ENCODE peak calls at places on chromosomes 4 and X, in five cellular contexts. G, Z, L, V and U are unnamed samples.

GRCh38 chrX:69066966-69067525 is 98.2 kb downstream of the PJA1 start:
- DNase-seq in L (no peak), Z (no peak), G (no peak), V (no peak), U (no peak)

GRCh38 chrX:85111347-85111746 is 107.7 kb downstream of the APOOL start:
- DNase-seq in V (no peak), L (peak), G (no peak), Z (no peak), U (no peak)

GRCh38 chr4:176125063-176125462 is 59.4 kb downstream of the WDR17 start:
- DNase-seq in V (no peak), Z (no peak), G (no peak), L (peak), U (no peak)

GRCh38 chr4:106315476-106315967 is 487 bp downstream of the TBCK start:
- DNase-seq in V (no peak), Z (peak), L (peak), G (no peak), U (no peak)

GRCh38 chrX:155094468-155095061 is 23.3 kb downstream of the BRCC3 start:
- DNase-seq in Z (peak), L (peak), V (no peak), G (no peak), U (peak)

GRCh38 chr4:71396382-71396781 is 57.6 kb downstream of the SLC4A4 start:
- DNase-seq in Z (no peak), V (no peak), G (no peak), L (peak), U (no peak)

GRCh38 chr4:81215219-81215892 is at the start of gene PRKG2:
- DNase-seq in L (peak), Z (no peak), G (no peak), V (no peak), U (no peak)

GRCh38 chrX:38806054-38806389 is 4.8 kb downstream of the MID1IP1 start:
- DNase-seq in G (no peak), V (no peak), Z (no peak), L (no peak), U (no peak)

GRCh38 chr4:173448103-173448502 is 49.2 kb upstream of the SCRG1 start:
- DNase-seq in Z (no peak), V (no peak), G (no peak), L (peak), U (no peak)

GRCh38 chrX:153984351-153985178 is 12.0 kb downstream of the TMEM187 start:
- DNase-seq in Z (no peak), V (no peak), L (no peak), G (no peak), U (no peak)

GRCh38 chr4:152850377-152850776 is 70.6 kb downstream of the ARFIP1 start:
- DNase-seq in V (no peak), L (peak), Z (peak), G (peak), U (no peak)

GRCh38 chr4:155377281-155377680 is 516 bp upstream of the MAP9 start:
- DNase-seq in Z (no peak), G (no peak), L (peak), V (no peak), U (no peak)

GRCh38 chrX:10922158-10922557 is 189.0 kb upstream of the HCCS start:
- DNase-seq in Z (no peak), L (peak), V (no peak), G (no peak), U (no peak)

GRCh38 chr4:81164623-81165416 is 50.2 kb downstream of the PRKG2 start:
- DNase-seq in G (no peak), L (peak), V (no peak), Z (no peak), U (no peak)

GRCh38 chrX:120428309-120428708 is 40.8 kb downstream of the LAMP2 start:
- DNase-seq in V (no peak), Z (no peak), G (no peak), L (peak), U (no peak)

GRCh38 chr4:13481569-13481968 is 2.6 kb downstream of the RAB28 start:
- DNase-seq in Z (no peak), L (peak), G (no peak), V (no peak), U (no peak)

GRCh38 chrX:40887476-40887875 is 152.1 kb upstream of the MED14 start:
- DNase-seq in L (peak), V (no peak), G (no peak), Z (no peak), U (no peak)

GRCh38 chr4:100288811-100289529 is 98.7 kb upstream of the DDIT4L start:
- DNase-seq in V (no peak), G (no peak), L (peak), Z (no peak), U (no peak)

GRCh38 chr4:139532951-139533350 is 23.1 kb downstream of the SETD7 start:
- DNase-seq in V (no peak), G (no peak), L (no peak), Z (no peak), U (no peak)

GRCh38 chr4:154590329-154591006 is at the start of gene FGA:
- DNase-seq in G (no peak), V (no peak), L (no peak), Z (no peak), U (no peak)